ENCODE peak calls at places on chromosomes 2 and 18, in four cellular contexts. E is IMR-90, I is H1, U is H9. V is an unnamed sample.

GRCh38 chr2:230870544-230871360 is 6.0 kb downstream of the ITM2C start:
- DNase-seq in E (no peak), I (no peak), U (no peak), V (peak; percentile 82)

GRCh38 chr2:224121406-224122067 is 82.5 kb upstream of the SERPINE2 start:
- DNase-seq in E (no peak), I (no peak), U (no peak), V (no peak)

GRCh38 chr18:10285283-10285640 is 169.2 kb upstream of the APCDD1 start:
- DNase-seq in E (no peak), I (no peak), U (no peak), V (no peak)

GRCh38 chr18:62717850-62718229 is 2.5 kb downstream of the PHLPP1 start:
- DNase-seq in E (peak; percentile 26), I (no peak), U (no peak), V (peak; percentile 30)

GRCh38 chr2:173076557-173077345 is 1.1 kb downstream of the MAP3K20 start:
- DNase-seq in E (peak; percentile 48), I (no peak), U (no peak), V (peak; percentile 54)

GRCh38 chr2:46769809-46770208 is 145.8 kb downstream of the MCFD2 start:
- DNase-seq in E (peak; percentile 23), I (no peak), U (no peak), V (no peak)

GRCh38 chr2:120736955-120737801 is 1.5 kb downstream of the GLI2 start:
- DNase-seq in E (peak; percentile 92), I (peak; percentile 71), U (peak; percentile 72), V (peak; percentile 97)

GRCh38 chr18:48002933-48003365 is 72.5 kb upstream of the SMAD2 start:
- DNase-seq in E (peak; percentile 7), I (no peak), U (no peak), V (peak; percentile 92)

GRCh38 chr2:194363878-194364277 is 1293.1 kb upstream of the SLC39A10 start:
- DNase-seq in E (no peak), I (no peak), U (no peak), V (no peak)

GRCh38 chr18:76699923-76700322 is 122.4 kb upstream of the ZNF236 start:
- DNase-seq in E (no peak), I (no peak), U (no peak), V (no peak)

GRCh38 chr2:152419944-152420813 is 85.2 kb downstream of the FMNL2 start:
- DNase-seq in E (no peak), I (no peak), U (no peak), V (no peak)

GRCh38 chr18:63069496-63069895 is 250.1 kb downstream of the BCL2 start:
- DNase-seq in E (no peak), I (no peak), U (no peak), V (no peak)

GRCh38 chr2:9972621-9973445 is 21.3 kb downstream of the GRHL1 start:
- DNase-seq in E (peak; percentile 74), I (no peak), U (no peak), V (no peak)

GRCh38 chr18:10379511-10379910 is 74.9 kb upstream of the APCDD1 start:
- DNase-seq in E (peak; percentile 43), I (no peak), U (no peak), V (no peak)

GRCh38 chr18:67400502-67401117 is 115.9 kb downstream of the DSEL start:
- DNase-seq in E (peak; percentile 78), I (no peak), U (no peak), V (no peak)

GRCh38 chr2:24304098-24304497 is 56.2 kb downstream of the ITSN2 start:
- DNase-seq in E (peak; percentile 97), I (no peak), U (no peak), V (no peak)

GRCh38 chr2:195737531-195738162 is 80.6 kb downstream of the SLC39A10 start:
- DNase-seq in E (peak; percentile 56), I (no peak), U (no peak), V (no peak)

GRCh38 chr18:22694954-22695353 is 238.2 kb upstream of the RBBP8 start:
- DNase-seq in E (peak; percentile 98), I (peak; percentile 31), U (peak; percentile 61), V (peak; percentile 74)

GRCh38 chr2:234203135-234203984 is 152.9 kb downstream of the SPP2 start:
- DNase-seq in E (peak; percentile 96), I (no peak), U (no peak), V (no peak)

GRCh38 chr2:17146358-17146757 is 371.9 kb downstream of the RAD51AP2 start:
- DNase-seq in E (no peak), I (no peak), U (no peak), V (no peak)

GRCh38 chr2:177806025-177806424 is 266.6 kb downstream of the PDE11A start:
- DNase-seq in E (no peak), I (no peak), U (no peak), V (no peak)

GRCh38 chr2:205706769-205707375 is 24.6 kb downstream of the NRP2 start:
- DNase-seq in E (peak; percentile 97), I (no peak), U (no peak), V (peak; percentile 35)

GRCh38 chr2:31170071-31170698 is 31.9 kb upstream of the GALNT14 start:
- DNase-seq in E (peak; percentile 60), I (peak; percentile 23), U (peak; percentile 70), V (peak; percentile 83)

GRCh38 chr2:205764502-205764815 is 82.2 kb downstream of the NRP2 start:
- DNase-seq in E (no peak), I (no peak), U (no peak), V (no peak)

GRCh38 chr2:164599954-164600589 is 21.2 kb downstream of the GRB14 start:
- DNase-seq in E (peak; percentile 50), I (no peak), U (peak; percentile 46), V (peak; percentile 90)

DNA sequence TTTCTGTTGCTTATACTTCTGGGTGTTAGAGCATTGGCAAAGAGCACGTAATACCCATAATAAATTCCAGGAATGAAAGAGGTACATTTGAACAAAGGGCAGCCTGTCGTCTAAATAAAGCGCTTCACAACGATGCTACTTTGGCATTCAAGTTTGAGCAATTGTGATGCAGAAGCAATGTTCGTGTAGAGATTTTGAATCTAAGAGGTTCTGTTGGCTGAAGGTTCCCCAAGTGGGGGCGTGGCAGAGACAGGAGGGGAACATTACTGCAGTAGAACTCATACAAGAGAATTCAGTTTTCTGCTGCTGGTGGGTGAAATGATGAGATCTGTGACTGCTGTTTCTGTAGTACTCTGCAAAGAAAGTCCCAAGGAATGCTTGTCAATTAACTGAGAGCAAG is 27.9 kb downstream of the ZNF532 start:
- DNase-seq in E (no peak), I (no peak), U (no peak), V (no peak)
- H3K4me1 ChIP-seq in E (peaks cover 7% of the 10 kb centered on the region), I (peaks cover 9% of the 10 kb centered on the region), U (peaks cover 9% of the 10 kb centered on the region), V (peaks cover 7% of the 10 kb centered on the region)

DNA sequence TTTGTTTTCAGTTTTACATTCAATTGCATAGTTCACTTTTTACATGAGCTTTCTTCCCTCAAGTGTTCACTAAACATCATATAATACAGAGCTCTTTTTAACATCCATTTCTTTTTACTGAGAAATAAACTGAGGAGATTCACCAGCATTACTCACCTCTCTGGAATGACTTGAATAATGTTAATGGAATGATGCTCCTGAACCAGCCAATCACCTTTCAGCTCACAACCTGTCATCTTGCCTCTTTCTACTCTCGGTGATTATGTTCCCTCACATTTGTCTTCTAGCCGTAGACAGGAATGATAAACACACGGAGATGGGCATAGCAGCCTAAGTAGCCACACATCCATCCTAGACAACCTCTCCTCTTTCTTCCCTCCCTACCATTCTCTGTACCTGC is 301.7 kb downstream of the PAX3 start:
- DNase-seq in E (peak; percentile 89), I (no peak), U (no peak), V (peak; percentile 91)
- H3K56ac ChIP-seq in E (no peak overlapping the region), I (no peak overlapping the region), U (no peak overlapping the region), V (no peak overlapping the region)

DNA sequence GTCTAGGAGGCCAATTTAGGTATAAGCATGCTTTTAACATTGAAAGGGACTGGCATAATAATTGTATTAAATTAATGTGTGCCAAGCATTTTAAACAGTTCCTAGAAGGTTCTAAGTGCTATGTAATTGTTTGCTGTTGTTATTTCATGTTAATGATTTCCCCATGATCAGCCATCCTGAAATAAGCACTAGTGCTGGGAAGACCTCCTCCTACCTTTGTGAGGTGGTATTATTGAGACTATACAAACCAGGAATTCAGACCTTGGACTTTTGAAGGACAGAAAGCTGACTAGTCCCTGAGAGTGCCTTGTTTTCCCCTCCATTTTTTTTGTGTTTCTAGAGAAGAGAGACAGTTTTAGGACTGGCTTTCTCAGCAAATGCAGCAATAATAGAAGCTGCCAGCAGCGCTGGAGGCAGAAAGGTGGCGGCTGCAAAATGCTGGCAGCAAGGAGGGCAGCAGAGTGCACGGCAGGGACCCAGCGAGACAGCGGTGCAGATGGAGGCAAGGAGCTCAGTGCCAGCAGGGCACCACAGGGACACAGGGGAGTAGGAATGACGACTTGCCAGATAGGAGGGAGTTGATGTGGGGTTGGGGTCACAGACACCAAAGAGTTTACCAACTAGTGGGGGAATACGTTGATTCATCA is 25.3 kb downstream of the NABP1 start:
- DNase-seq in E (no peak), I (no peak), U (no peak), V (no peak)
- H2AK5ac ChIP-seq in E (no peak overlapping the region), I (no peak overlapping the region), U (no peak overlapping the region), V (no peak overlapping the region)

GRCh38 chr2:217332866-217333265 is 473.0 kb upstream of the TNP1 start:
- DNase-seq in E (no peak), I (no peak), U (no peak), V (peak; percentile 50)
- H3K4me1 ChIP-seq in E (peaks cover 22% of the 10 kb centered on the region), I (no peaks in the 10 kb centered on the region), U (peaks cover 3% of the 10 kb centered on the region), V (peaks cover 5% of the 10 kb centered on the region)

GRCh38 chr2:172074254-172074653 is 11.1 kb upstream of the DLX1 start:
- DNase-seq in E (no peak), I (no peak), U (no peak), V (no peak)
- H3K56ac ChIP-seq in E (no peak overlapping the region), I (no peak overlapping the region), U (no peak overlapping the region), V (no peak overlapping the region)

V was measured in mesendoderm.